ENCODE peak calls at places on chromosomes 2 and 18, in seven cellular contexts. One of them, this sample, is unnamed. For H4K20me1, H3K79me2 and H3K4me1, the result is how much of the 10 kb centered on the place peaks cover.

GRCh38 chr2:214543386-214543955 is 132.6 kb downstream of the VWC2L start:
- DNase-seq in GM23248: peak
- DNase-seq in Karpas-422: no peak
- DNase-seq in H9: no peak
- DNase-seq in fibroblast of lung: peak
- DNase-seq in keratinocyte: no peak
- DNase-seq in HCT116: no peak
- DNase-seq in this sample: peak

GRCh38 chr18:79530821-79531220 is 135.1 kb downstream of the NFATC1 start:
- DNase-seq in GM23248: no peak
- DNase-seq in keratinocyte: no peak
- DNase-seq in Karpas-422: no peak
- DNase-seq in HCT116: no peak
- DNase-seq in H9: no peak
- DNase-seq in fibroblast of lung: no peak
- DNase-seq in this sample: no peak

GRCh38 chr2:1793868-1794445 is 49.6 kb upstream of the PXDN start:
- DNase-seq in GM23248: no peak
- DNase-seq in Karpas-422: no peak
- DNase-seq in keratinocyte: no peak
- DNase-seq in HCT116: no peak
- DNase-seq in H9: no peak
- DNase-seq in fibroblast of lung: no peak
- DNase-seq in this sample: peak

GRCh38 chr2:67600946-67601345 is 203.8 kb downstream of the ETAA1 start:
- DNase-seq in HCT116: no peak
- DNase-seq in fibroblast of lung: peak
- DNase-seq in keratinocyte: no peak
- DNase-seq in Karpas-422: no peak
- DNase-seq in GM23248: peak
- DNase-seq in H9: no peak
- DNase-seq in this sample: no peak

GRCh38 chr2:26521054-26521912 is 43.4 kb upstream of the OTOF start:
- DNase-seq in fibroblast of lung: peak
- DNase-seq in GM23248: peak
- DNase-seq in Karpas-422: peak
- DNase-seq in HCT116: peak
- DNase-seq in H9: peak
- DNase-seq in keratinocyte: no peak
- DNase-seq in this sample: no peak

GRCh38 chr18:46199515-46200147 is 95.4 kb downstream of the HAUS1 start:
- DNase-seq in Karpas-422: no peak
- DNase-seq in H9: no peak
- DNase-seq in HCT116: peak
- DNase-seq in keratinocyte: no peak
- DNase-seq in fibroblast of lung: peak
- DNase-seq in GM23248: peak
- DNase-seq in this sample: peak

GRCh38 chr2:9984217-9984739 is 32.8 kb downstream of the GRHL1 start:
- DNase-seq in H9: no peak
- DNase-seq in HCT116: peak
- DNase-seq in fibroblast of lung: peak
- DNase-seq in Karpas-422: peak
- DNase-seq in GM23248: peak
- DNase-seq in keratinocyte: peak
- DNase-seq in this sample: no peak

GRCh38 chr2:228674155-228674554 is 492.7 kb upstream of the SPHKAP start:
- DNase-seq in H9: no peak
- DNase-seq in GM23248: no peak
- DNase-seq in Karpas-422: no peak
- DNase-seq in keratinocyte: no peak
- DNase-seq in fibroblast of lung: no peak
- DNase-seq in HCT116: no peak
- DNase-seq in this sample: no peak

GRCh38 chr2:152609174-152609573 is 108.1 kb downstream of the PRPF40A start:
- DNase-seq in keratinocyte: no peak
- DNase-seq in GM23248: no peak
- DNase-seq in Karpas-422: no peak
- DNase-seq in H9: no peak
- DNase-seq in HCT116: no peak
- DNase-seq in fibroblast of lung: no peak
- DNase-seq in this sample: no peak

GRCh38 chr18:56171854-56172253 is 466.5 kb downstream of the TXNL1 start:
- DNase-seq in keratinocyte: no peak
- DNase-seq in Karpas-422: no peak
- DNase-seq in HCT116: no peak
- DNase-seq in H9: no peak
- DNase-seq in fibroblast of lung: no peak
- DNase-seq in GM23248: no peak
- DNase-seq in this sample: no peak

GRCh38 chr18:54647176-54647575 is 56.1 kb downstream of the DYNAP start:
- DNase-seq in keratinocyte: no peak
- DNase-seq in GM23248: peak
- DNase-seq in fibroblast of lung: peak
- DNase-seq in Karpas-422: peak
- DNase-seq in HCT116: peak
- DNase-seq in H9: peak
- DNase-seq in this sample: peak

GRCh38 chr2:95051636-95052035 is 26.1 kb downstream of the MAL start:
- DNase-seq in keratinocyte: no peak
- DNase-seq in GM23248: no peak
- DNase-seq in fibroblast of lung: no peak
- DNase-seq in Karpas-422: no peak
- DNase-seq in H9: no peak
- DNase-seq in HCT116: no peak
- DNase-seq in this sample: no peak

DNA sequence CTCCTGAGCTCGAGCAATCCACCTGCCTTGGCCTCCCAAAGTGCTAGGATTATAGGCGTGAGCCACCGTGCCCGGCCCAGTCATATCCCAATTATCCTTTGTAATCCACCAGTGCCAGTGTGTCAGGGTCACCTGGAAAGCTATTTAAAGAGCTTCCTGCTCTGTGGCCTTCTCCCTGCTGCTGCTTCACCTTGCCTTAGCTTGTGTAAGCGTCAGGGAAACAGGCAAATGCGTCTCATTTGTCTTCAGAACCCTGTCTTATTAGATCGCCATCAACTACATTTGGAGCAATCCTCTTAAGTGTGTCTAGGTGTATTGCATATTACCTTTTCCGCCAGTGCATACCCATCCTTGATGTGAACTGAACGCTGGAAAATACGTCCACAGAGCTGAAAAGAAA is 10.2 kb downstream of the KIF5C start:
- DNase-seq in GM23248: no peak
- DNase-seq in H9: no peak
- DNase-seq in fibroblast of lung: no peak
- DNase-seq in keratinocyte: no peak
- DNase-seq in Karpas-422: no peak
- DNase-seq in HCT116: no peak
- DNase-seq in this sample: no peak
- H4K20me1 ChIP-seq in GM23248: under half
- H4K20me1 ChIP-seq in H9: under half
- H4K20me1 ChIP-seq in fibroblast of lung: under half
- H4K20me1 ChIP-seq in keratinocyte: under half
- H4K20me1 ChIP-seq in Karpas-422: under half
- H4K20me1 ChIP-seq in HCT116: under half
- H4K20me1 ChIP-seq in this sample: under half

DNA sequence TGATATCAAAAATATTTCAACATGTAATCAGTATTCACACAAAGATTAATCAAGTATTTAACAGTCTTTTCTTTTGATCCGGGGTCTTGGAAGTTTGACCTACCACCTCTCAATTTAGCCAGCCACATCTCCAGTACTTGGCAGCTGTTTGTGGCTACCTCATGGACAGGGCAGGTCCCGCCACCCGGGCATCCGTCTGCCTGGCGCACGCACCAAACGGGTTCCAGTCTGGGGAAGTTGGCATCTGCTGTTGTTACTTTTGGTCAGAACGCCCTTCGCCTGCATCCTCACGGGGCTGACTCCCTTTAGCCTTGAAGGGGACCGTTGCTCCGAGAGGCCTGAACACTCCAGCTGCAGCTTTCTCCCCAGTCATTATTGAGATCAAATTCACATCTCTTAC is 81.7 kb downstream of the NEDD4L start:
- DNase-seq in fibroblast of lung: no peak
- DNase-seq in HCT116: no peak
- DNase-seq in H9: no peak
- DNase-seq in Karpas-422: no peak
- DNase-seq in keratinocyte: no peak
- DNase-seq in GM23248: no peak
- DNase-seq in this sample: no peak
- H3K79me2 ChIP-seq in fibroblast of lung: under half
- H3K79me2 ChIP-seq in HCT116: under half
- H3K79me2 ChIP-seq in H9: under half
- H3K79me2 ChIP-seq in Karpas-422: under half
- H3K79me2 ChIP-seq in keratinocyte: under half
- H3K79me2 ChIP-seq in GM23248: under half
- H3K79me2 ChIP-seq in this sample: half or more

GRCh38 chr2:154158101-154158500 is 286.4 kb downstream of the GALNT13 start:
- DNase-seq in fibroblast of lung: no peak
- DNase-seq in GM23248: peak
- DNase-seq in HCT116: no peak
- DNase-seq in keratinocyte: no peak
- DNase-seq in Karpas-422: no peak
- DNase-seq in H9: no peak
- DNase-seq in this sample: no peak
- H3K4me1 ChIP-seq in fibroblast of lung: under half
- H3K4me1 ChIP-seq in GM23248: under half
- H3K4me1 ChIP-seq in HCT116: under half
- H3K4me1 ChIP-seq in keratinocyte: under half
- H3K4me1 ChIP-seq in Karpas-422: under half
- H3K4me1 ChIP-seq in H9: under half
- H3K4me1 ChIP-seq in this sample: under half

DNA sequence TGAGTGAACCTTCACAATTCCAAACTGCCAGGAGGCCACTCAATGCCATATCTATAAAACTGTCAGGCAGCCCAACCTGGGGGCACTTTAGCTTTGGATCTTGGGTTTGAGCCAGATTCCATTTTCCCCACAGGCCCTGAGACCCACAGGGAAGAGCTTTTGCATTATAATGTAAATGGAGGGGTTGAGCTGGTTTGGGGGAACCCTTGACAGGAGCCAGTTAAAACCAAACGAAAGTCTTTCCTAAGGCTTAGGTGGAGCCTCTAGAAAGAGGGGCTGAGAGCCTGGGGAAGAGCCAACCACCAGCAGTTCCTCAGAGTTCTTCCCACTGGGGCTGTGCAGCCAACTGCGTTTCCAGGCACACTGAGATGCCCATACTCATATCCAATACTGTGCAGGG is 42.7 kb downstream of the BCL11A start:
- DNase-seq in GM23248: no peak
- DNase-seq in HCT116: no peak
- DNase-seq in H9: no peak
- DNase-seq in Karpas-422: no peak
- DNase-seq in keratinocyte: no peak
- DNase-seq in fibroblast of lung: no peak
- DNase-seq in this sample: no peak
- H4K20me1 ChIP-seq in GM23248: under half
- H4K20me1 ChIP-seq in HCT116: under half
- H4K20me1 ChIP-seq in H9: under half
- H4K20me1 ChIP-seq in Karpas-422: under half
- H4K20me1 ChIP-seq in keratinocyte: under half
- H4K20me1 ChIP-seq in fibroblast of lung: under half
- H4K20me1 ChIP-seq in this sample: under half

GRCh38 chr2:239817011-239817490 is 208.1 kb downstream of the NDUFA10 start:
- DNase-seq in keratinocyte: no peak
- DNase-seq in Karpas-422: no peak
- DNase-seq in GM23248: no peak
- DNase-seq in fibroblast of lung: no peak
- DNase-seq in H9: peak
- DNase-seq in HCT116: no peak
- DNase-seq in this sample: no peak
- H3K79me2 ChIP-seq in keratinocyte: under half
- H3K79me2 ChIP-seq in Karpas-422: under half
- H3K79me2 ChIP-seq in GM23248: under half
- H3K79me2 ChIP-seq in fibroblast of lung: under half
- H3K79me2 ChIP-seq in H9: under half
- H3K79me2 ChIP-seq in HCT116: under half
- H3K79me2 ChIP-seq in this sample: under half

GRCh38 chr2:69768789-69769188 is 26.9 kb downstream of the ANXA4 start:
- DNase-seq in H9: no peak
- DNase-seq in fibroblast of lung: no peak
- DNase-seq in keratinocyte: no peak
- DNase-seq in GM23248: no peak
- DNase-seq in HCT116: no peak
- DNase-seq in Karpas-422: no peak
- DNase-seq in this sample: no peak

GRCh38 chr2:69773201-69773600 is 31.3 kb downstream of the ANXA4 start:
- DNase-seq in fibroblast of lung: peak
- DNase-seq in GM23248: peak
- DNase-seq in H9: no peak
- DNase-seq in HCT116: no peak
- DNase-seq in Karpas-422: no peak
- DNase-seq in keratinocyte: no peak
- DNase-seq in this sample: no peak

GRCh38 chr2:69770193-69770702 is 28.3 kb downstream of the ANXA4 start:
- DNase-seq in HCT116: peak
- DNase-seq in keratinocyte: peak
- DNase-seq in fibroblast of lung: peak
- DNase-seq in GM23248: peak
- DNase-seq in Karpas-422: no peak
- DNase-seq in H9: no peak
- DNase-seq in this sample: peak

GRCh38 chr2:69771461-69771860 is 29.5 kb downstream of the ANXA4 start:
- DNase-seq in keratinocyte: no peak
- DNase-seq in GM23248: peak
- DNase-seq in HCT116: no peak
- DNase-seq in H9: no peak
- DNase-seq in Karpas-422: no peak
- DNase-seq in fibroblast of lung: peak
- DNase-seq in this sample: no peak

GRCh38 chr2:69770747-69771146 is 28.8 kb downstream of the ANXA4 start:
- DNase-seq in GM23248: no peak
- DNase-seq in HCT116: no peak
- DNase-seq in H9: no peak
- DNase-seq in keratinocyte: no peak
- DNase-seq in fibroblast of lung: no peak
- DNase-seq in Karpas-422: no peak
- DNase-seq in this sample: no peak
- H3K4me1 ChIP-seq in GM23248: under half
- H3K4me1 ChIP-seq in HCT116: half or more
- H3K4me1 ChIP-seq in H9: under half
- H3K4me1 ChIP-seq in keratinocyte: under half
- H3K4me1 ChIP-seq in fibroblast of lung: under half
- H3K4me1 ChIP-seq in Karpas-422: under half
- H3K4me1 ChIP-seq in this sample: half or more

This sample was measured in PC-9.